ENCODE peak calls at places on chromosomes 11 and 22, in nine cellular contexts. One of them, this sample, is unnamed. For H3K27me3, the result is how much of the 10 kb centered on the place peaks cover.

GRCh38 chr22:34736081-34736480 is 329.9 kb upstream of the ISX start:
- DNase-seq in A673: no peak
- DNase-seq in vagina: no peak
- DNase-seq in heart left ventricle: no peak
- DNase-seq in body of pancreas: no peak
- DNase-seq in CD4-positive, alpha-beta memory T cell: no peak
- DNase-seq in aorta: no peak
- DNase-seq in right lobe of liver: no peak
- DNase-seq in pancreas: no peak
- DNase-seq in this sample: no peak

GRCh38 chr11:69416123-69416475 is 65.4 kb upstream of the LINC01488 start:
- DNase-seq in A673: no peak
- DNase-seq in vagina: no peak
- DNase-seq in heart left ventricle: no peak
- DNase-seq in body of pancreas: no peak
- DNase-seq in CD4-positive, alpha-beta memory T cell: no peak
- DNase-seq in aorta: no peak
- DNase-seq in right lobe of liver: no peak
- DNase-seq in pancreas: no peak
- DNase-seq in this sample: no peak

GRCh38 chr22:32720924-32721323 is 80.6 kb upstream of the TIMP3 start:
- DNase-seq in A673: peak
- DNase-seq in vagina: no peak
- DNase-seq in heart left ventricle: no peak
- DNase-seq in body of pancreas: no peak
- DNase-seq in CD4-positive, alpha-beta memory T cell: no peak
- DNase-seq in aorta: no peak
- DNase-seq in right lobe of liver: no peak
- DNase-seq in pancreas: no peak
- DNase-seq in this sample: no peak

GRCh38 chr11:645536-645935 is 8.5 kb downstream of the DRD4 start:
- DNase-seq in A673: no peak
- DNase-seq in vagina: no peak
- DNase-seq in heart left ventricle: peak
- DNase-seq in body of pancreas: no peak
- DNase-seq in CD4-positive, alpha-beta memory T cell: no peak
- DNase-seq in aorta: no peak
- DNase-seq in right lobe of liver: no peak
- DNase-seq in pancreas: no peak
- DNase-seq in this sample: no peak

GRCh38 chr11:2015044-2015443 is 17.4 kb upstream of the H19 start:
- DNase-seq in A673: no peak
- DNase-seq in vagina: no peak
- DNase-seq in heart left ventricle: no peak
- DNase-seq in body of pancreas: no peak
- DNase-seq in CD4-positive, alpha-beta memory T cell: no peak
- DNase-seq in aorta: no peak
- DNase-seq in right lobe of liver: no peak
- DNase-seq in pancreas: no peak
- DNase-seq in this sample: no peak

GRCh38 chr11:67033661-67034166 is 10.8 kb downstream of the SYT12 start:
- DNase-seq in A673: peak
- DNase-seq in vagina: no peak
- DNase-seq in heart left ventricle: no peak
- DNase-seq in body of pancreas: no peak
- DNase-seq in CD4-positive, alpha-beta memory T cell: no peak
- DNase-seq in aorta: no peak
- DNase-seq in right lobe of liver: no peak
- DNase-seq in pancreas: no peak
- DNase-seq in this sample: no peak

GRCh38 chr11:59172345-59173079 is 580 bp downstream of the DTX4 start:
- DNase-seq in A673: no peak
- DNase-seq in vagina: no peak
- DNase-seq in heart left ventricle: no peak
- DNase-seq in body of pancreas: peak
- DNase-seq in CD4-positive, alpha-beta memory T cell: no peak
- DNase-seq in aorta: peak
- DNase-seq in right lobe of liver: peak
- DNase-seq in pancreas: peak
- DNase-seq in this sample: peak

GRCh38 chr11:65498977-65499712 is at the start of gene MALAT1:
- DNase-seq in A673: peak
- DNase-seq in vagina: peak
- DNase-seq in heart left ventricle: peak
- DNase-seq in body of pancreas: peak
- DNase-seq in CD4-positive, alpha-beta memory T cell: peak
- DNase-seq in aorta: peak
- DNase-seq in right lobe of liver: peak
- DNase-seq in pancreas: peak
- DNase-seq in this sample: peak

DNA sequence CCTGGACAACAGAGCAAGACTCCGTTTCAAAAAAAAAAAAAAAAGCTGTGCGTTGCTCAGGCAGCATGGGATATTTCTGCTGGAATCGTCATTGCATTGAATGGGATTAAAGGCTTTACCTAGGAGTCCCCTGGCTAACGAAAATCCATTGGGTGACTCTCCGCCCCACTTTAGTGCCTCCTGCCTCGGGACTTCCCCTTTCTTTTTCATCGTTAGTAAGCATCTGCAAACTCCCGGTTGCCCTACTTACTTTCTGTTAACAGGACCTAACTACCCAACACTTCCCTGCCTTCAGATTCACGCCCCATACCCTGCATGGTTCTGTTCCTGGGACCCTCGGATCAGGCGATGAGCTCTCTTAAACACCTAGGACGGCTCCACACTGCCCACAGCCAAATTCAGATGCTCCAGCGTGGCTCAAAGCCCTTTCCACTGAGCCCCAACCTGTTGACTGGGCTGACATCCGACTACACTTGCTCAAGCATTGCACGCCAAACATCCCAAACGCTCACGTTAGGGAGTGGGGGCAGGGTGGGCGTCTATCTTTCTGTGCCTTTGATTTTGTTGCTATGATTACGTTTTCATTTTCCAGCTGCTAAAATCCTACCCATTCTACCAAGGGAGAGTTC is 143.8 kb downstream of the ST3GAL4 start:
- DNase-seq in A673: no peak
- DNase-seq in vagina: no peak
- DNase-seq in heart left ventricle: no peak
- DNase-seq in body of pancreas: no peak
- DNase-seq in CD4-positive, alpha-beta memory T cell: no peak
- DNase-seq in aorta: no peak
- DNase-seq in right lobe of liver: no peak
- DNase-seq in pancreas: no peak
- DNase-seq in this sample: no peak
- H3K27me3 ChIP-seq in A673: under half
- H3K27me3 ChIP-seq in vagina: under half
- H3K27me3 ChIP-seq in heart left ventricle: under half
- H3K27me3 ChIP-seq in body of pancreas: under half
- H3K27me3 ChIP-seq in CD4-positive, alpha-beta memory T cell: under half
- H3K27me3 ChIP-seq in aorta: under half
- H3K27me3 ChIP-seq in right lobe of liver: under half
- H3K27me3 ChIP-seq in pancreas: under half
- H3K27me3 ChIP-seq in this sample: under half

GRCh38 chr11:114168086-114168448 is 108.6 kb downstream of the ZBTB16 start:
- DNase-seq in A673: no peak
- DNase-seq in vagina: no peak
- DNase-seq in heart left ventricle: no peak
- DNase-seq in body of pancreas: no peak
- DNase-seq in CD4-positive, alpha-beta memory T cell: no peak
- DNase-seq in aorta: no peak
- DNase-seq in right lobe of liver: no peak
- DNase-seq in pancreas: no peak
- DNase-seq in this sample: no peak

GRCh38 chr11:114170226-114170625 is 110.7 kb downstream of the ZBTB16 start:
- DNase-seq in A673: no peak
- DNase-seq in vagina: no peak
- DNase-seq in heart left ventricle: no peak
- DNase-seq in body of pancreas: no peak
- DNase-seq in CD4-positive, alpha-beta memory T cell: no peak
- DNase-seq in aorta: no peak
- DNase-seq in right lobe of liver: no peak
- DNase-seq in pancreas: no peak
- DNase-seq in this sample: no peak

GRCh38 chr11:114168691-114169090 is 109.2 kb downstream of the ZBTB16 start:
- DNase-seq in A673: no peak
- DNase-seq in vagina: no peak
- DNase-seq in heart left ventricle: no peak
- DNase-seq in body of pancreas: peak
- DNase-seq in CD4-positive, alpha-beta memory T cell: no peak
- DNase-seq in aorta: no peak
- DNase-seq in right lobe of liver: no peak
- DNase-seq in pancreas: no peak
- DNase-seq in this sample: no peak

GRCh38 chr11:114167355-114168085 is 108.0 kb downstream of the ZBTB16 start:
- DNase-seq in A673: no peak
- DNase-seq in vagina: no peak
- DNase-seq in heart left ventricle: no peak
- DNase-seq in body of pancreas: no peak
- DNase-seq in CD4-positive, alpha-beta memory T cell: no peak
- DNase-seq in aorta: no peak
- DNase-seq in right lobe of liver: no peak
- DNase-seq in pancreas: no peak
- DNase-seq in this sample: no peak

DNA sequence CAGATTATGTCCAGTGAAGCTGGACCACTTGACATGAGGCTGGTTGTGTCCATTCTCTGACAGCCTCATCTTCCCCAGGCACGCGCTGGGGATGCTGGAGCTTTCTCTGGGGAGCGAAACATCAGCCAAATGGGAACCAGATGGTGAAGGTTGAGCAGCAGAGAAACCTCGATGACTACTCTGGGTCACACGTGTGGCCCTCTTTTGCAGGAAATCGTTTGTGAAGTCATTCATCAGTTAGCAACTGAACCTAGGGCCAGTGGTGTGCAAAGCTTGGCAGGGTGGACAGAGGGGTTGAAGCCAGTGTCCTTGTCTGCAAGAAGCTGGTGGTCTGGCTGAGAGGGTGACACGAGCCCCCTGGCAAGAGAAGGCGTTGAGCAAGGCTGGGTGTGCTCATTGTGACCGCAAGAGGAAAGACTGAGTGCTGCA is 109.8 kb downstream of the ZBTB16 start:
- DNase-seq in A673: no peak
- DNase-seq in vagina: peak
- DNase-seq in heart left ventricle: no peak
- DNase-seq in body of pancreas: peak
- DNase-seq in CD4-positive, alpha-beta memory T cell: no peak
- DNase-seq in aorta: no peak
- DNase-seq in right lobe of liver: no peak
- DNase-seq in pancreas: no peak
- DNase-seq in this sample: no peak
- H3K27me3 ChIP-seq in A673: under half
- H3K27me3 ChIP-seq in vagina: under half
- H3K27me3 ChIP-seq in heart left ventricle: under half
- H3K27me3 ChIP-seq in body of pancreas: under half
- H3K27me3 ChIP-seq in CD4-positive, alpha-beta memory T cell: under half
- H3K27me3 ChIP-seq in aorta: under half
- H3K27me3 ChIP-seq in right lobe of liver: under half
- H3K27me3 ChIP-seq in pancreas: under half
- H3K27me3 ChIP-seq in this sample: under half

GRCh38 chr11:119807841-119808240 is 78.8 kb upstream of the NECTIN1 start:
- DNase-seq in A673: no peak
- DNase-seq in vagina: no peak
- DNase-seq in heart left ventricle: no peak
- DNase-seq in body of pancreas: no peak
- DNase-seq in CD4-positive, alpha-beta memory T cell: no peak
- DNase-seq in aorta: no peak
- DNase-seq in right lobe of liver: no peak
- DNase-seq in pancreas: no peak
- DNase-seq in this sample: no peak

GRCh38 chr11:119805663-119806062 is 76.7 kb upstream of the NECTIN1 start:
- DNase-seq in A673: no peak
- DNase-seq in vagina: no peak
- DNase-seq in heart left ventricle: no peak
- DNase-seq in body of pancreas: no peak
- DNase-seq in CD4-positive, alpha-beta memory T cell: no peak
- DNase-seq in aorta: no peak
- DNase-seq in right lobe of liver: no peak
- DNase-seq in pancreas: no peak
- DNase-seq in this sample: no peak

GRCh38 chr11:119807402-119807801 is 78.4 kb upstream of the NECTIN1 start:
- DNase-seq in A673: no peak
- DNase-seq in vagina: no peak
- DNase-seq in heart left ventricle: no peak
- DNase-seq in body of pancreas: no peak
- DNase-seq in CD4-positive, alpha-beta memory T cell: no peak
- DNase-seq in aorta: no peak
- DNase-seq in right lobe of liver: no peak
- DNase-seq in pancreas: no peak
- DNase-seq in this sample: no peak

GRCh38 chr11:119804698-119805097 is 75.7 kb upstream of the NECTIN1 start:
- DNase-seq in A673: no peak
- DNase-seq in vagina: no peak
- DNase-seq in heart left ventricle: no peak
- DNase-seq in body of pancreas: no peak
- DNase-seq in CD4-positive, alpha-beta memory T cell: no peak
- DNase-seq in aorta: no peak
- DNase-seq in right lobe of liver: no peak
- DNase-seq in pancreas: no peak
- DNase-seq in this sample: no peak

DNA sequence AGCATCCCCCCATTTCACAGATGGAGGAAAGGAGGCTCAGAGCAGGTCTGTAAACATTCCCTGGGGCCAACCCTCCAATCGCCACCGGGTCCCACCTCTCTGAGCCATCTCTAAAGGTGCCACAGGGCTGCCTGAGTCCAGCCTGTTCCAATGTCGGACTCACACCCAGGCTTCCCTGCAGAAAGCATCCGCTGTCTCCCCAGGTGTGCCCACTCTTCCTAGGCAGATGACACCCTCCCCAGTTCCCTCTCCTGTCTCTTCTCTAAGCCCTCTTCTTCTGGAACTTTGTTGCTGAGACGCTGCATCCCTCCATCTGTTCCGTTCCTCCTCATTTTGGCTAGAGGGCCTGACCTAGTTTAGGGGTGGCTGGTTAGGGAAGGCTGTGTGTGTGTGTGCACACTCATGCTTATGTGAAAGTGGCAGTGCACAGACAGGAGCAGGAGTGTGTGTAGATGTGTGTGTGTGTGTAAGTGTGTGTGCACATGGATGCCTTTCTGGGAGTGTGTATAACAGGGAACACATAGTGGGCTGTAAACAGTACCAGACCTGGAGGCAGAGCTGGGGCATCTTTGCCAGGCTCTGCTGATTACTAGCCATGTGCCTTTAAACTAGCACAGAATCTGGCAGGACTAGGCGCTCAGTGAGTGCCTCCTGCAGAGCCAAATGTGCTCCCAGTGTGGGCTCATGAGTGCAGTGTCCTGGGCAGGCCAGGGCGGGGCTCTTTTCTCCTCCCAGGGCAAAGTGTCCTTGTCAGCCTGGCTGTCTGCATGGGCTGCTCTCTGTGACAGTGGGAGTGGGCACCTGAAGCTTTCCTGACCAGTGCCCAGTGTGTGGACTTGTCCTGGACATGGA is 77.3 kb upstream of the NECTIN1 start:
- DNase-seq in A673: no peak
- DNase-seq in vagina: no peak
- DNase-seq in heart left ventricle: peak
- DNase-seq in body of pancreas: no peak
- DNase-seq in CD4-positive, alpha-beta memory T cell: no peak
- DNase-seq in aorta: no peak
- DNase-seq in right lobe of liver: no peak
- DNase-seq in pancreas: no peak
- DNase-seq in this sample: no peak
- H3K27me3 ChIP-seq in A673: under half
- H3K27me3 ChIP-seq in vagina: under half
- H3K27me3 ChIP-seq in heart left ventricle: under half
- H3K27me3 ChIP-seq in body of pancreas: under half
- H3K27me3 ChIP-seq in CD4-positive, alpha-beta memory T cell: under half
- H3K27me3 ChIP-seq in aorta: under half
- H3K27me3 ChIP-seq in right lobe of liver: under half
- H3K27me3 ChIP-seq in pancreas: under half
- H3K27me3 ChIP-seq in this sample: under half

DNA sequence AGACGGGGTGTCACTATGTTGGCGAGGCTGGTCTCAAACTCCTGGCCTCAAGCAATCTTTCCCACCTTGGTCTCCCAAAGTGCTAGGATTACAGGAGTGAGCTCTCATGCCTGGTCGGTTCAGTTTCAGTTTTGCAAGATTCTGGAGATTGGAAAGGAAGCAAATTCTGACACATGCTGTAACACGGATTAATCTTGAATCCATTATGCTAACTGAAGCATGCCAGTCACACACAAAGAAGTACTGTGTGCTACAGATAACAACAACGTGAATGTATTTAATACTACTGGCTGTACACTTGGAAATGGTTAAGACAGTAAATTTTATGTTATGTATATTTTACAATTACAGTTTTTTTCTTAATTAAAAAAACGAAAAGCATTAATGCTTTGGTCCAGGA is 107.6 kb downstream of the MED15 start:
- DNase-seq in A673: peak
- DNase-seq in vagina: no peak
- DNase-seq in heart left ventricle: no peak
- DNase-seq in body of pancreas: no peak
- DNase-seq in CD4-positive, alpha-beta memory T cell: no peak
- DNase-seq in aorta: no peak
- DNase-seq in right lobe of liver: no peak
- DNase-seq in pancreas: no peak
- DNase-seq in this sample: no peak
- H3K27me3 ChIP-seq in A673: under half
- H3K27me3 ChIP-seq in vagina: under half
- H3K27me3 ChIP-seq in heart left ventricle: under half
- H3K27me3 ChIP-seq in body of pancreas: under half
- H3K27me3 ChIP-seq in CD4-positive, alpha-beta memory T cell: under half
- H3K27me3 ChIP-seq in aorta: under half
- H3K27me3 ChIP-seq in right lobe of liver: under half
- H3K27me3 ChIP-seq in pancreas: under half
- H3K27me3 ChIP-seq in this sample: under half